ENCODE peak calls at places on chromosomes 7 and 10, in six cellular contexts. One of them, this sample, is unnamed.

GRCh38 chr10:111076682-111077661 is at the start of gene ADRA2A:
- DNase-seq in transverse colon: peak; percentile 44
- DNase-seq in cardiac muscle cell: peak; percentile 75
- DNase-seq in HCT116: no peak
- DNase-seq in mammary epithelial cell: peak; percentile 41
- DNase-seq in PC-9: no peak
- DNase-seq in this sample: peak; percentile 72

GRCh38 chr10:54124209-54124890 is 676.7 kb downstream of the PCDH15 start:
- DNase-seq in transverse colon: no peak
- DNase-seq in cardiac muscle cell: no peak
- DNase-seq in HCT116: no peak
- DNase-seq in mammary epithelial cell: peak; percentile 37
- DNase-seq in PC-9: no peak
- DNase-seq in this sample: no peak

GRCh38 chr7:76269895-76270294 is 32.6 kb upstream of the HSPB1 start:
- DNase-seq in transverse colon: no peak
- DNase-seq in cardiac muscle cell: no peak
- DNase-seq in HCT116: no peak
- DNase-seq in mammary epithelial cell: no peak
- DNase-seq in PC-9: no peak
- DNase-seq in this sample: no peak

GRCh38 chr7:65926588-65926987 is 53.7 kb downstream of the VKORC1L1 start:
- DNase-seq in transverse colon: no peak
- DNase-seq in cardiac muscle cell: no peak
- DNase-seq in HCT116: no peak
- DNase-seq in mammary epithelial cell: no peak
- DNase-seq in PC-9: no peak
- DNase-seq in this sample: no peak

GRCh38 chr7:16978358-16979244 is 96.8 kb upstream of the AGR3 start:
- DNase-seq in transverse colon: no peak
- DNase-seq in cardiac muscle cell: no peak
- DNase-seq in HCT116: no peak
- DNase-seq in mammary epithelial cell: peak; percentile 56
- DNase-seq in PC-9: peak; percentile 95
- DNase-seq in this sample: no peak

GRCh38 chr7:18140943-18141342 is 113.3 kb upstream of the PRPS1L1 start:
- DNase-seq in transverse colon: no peak
- DNase-seq in cardiac muscle cell: no peak
- DNase-seq in HCT116: no peak
- DNase-seq in mammary epithelial cell: no peak
- DNase-seq in PC-9: no peak
- DNase-seq in this sample: no peak

GRCh38 chr10:43115881-43116595 is 22.2 kb upstream of the CSGALNACT2 start:
- DNase-seq in transverse colon: no peak
- DNase-seq in cardiac muscle cell: no peak
- DNase-seq in HCT116: no peak
- DNase-seq in mammary epithelial cell: no peak
- DNase-seq in PC-9: no peak
- DNase-seq in this sample: peak; percentile 54

GRCh38 chr10:25907247-25907646 is 26.8 kb upstream of the MYO3A start:
- DNase-seq in transverse colon: no peak
- DNase-seq in cardiac muscle cell: no peak
- DNase-seq in HCT116: no peak
- DNase-seq in mammary epithelial cell: no peak
- DNase-seq in PC-9: no peak
- DNase-seq in this sample: no peak

GRCh38 chr10:47294501-47294900 is 5.5 kb upstream of the GDF10 start:
- DNase-seq in transverse colon: no peak
- DNase-seq in cardiac muscle cell: no peak
- DNase-seq in HCT116: no peak
- DNase-seq in mammary epithelial cell: no peak
- DNase-seq in PC-9: no peak
- DNase-seq in this sample: peak; percentile 2

GRCh38 chr10:3728563-3728962 is 56.4 kb downstream of the KLF6 start:
- DNase-seq in transverse colon: no peak
- DNase-seq in cardiac muscle cell: no peak
- DNase-seq in HCT116: no peak
- DNase-seq in mammary epithelial cell: no peak
- DNase-seq in PC-9: no peak
- DNase-seq in this sample: no peak

DNA sequence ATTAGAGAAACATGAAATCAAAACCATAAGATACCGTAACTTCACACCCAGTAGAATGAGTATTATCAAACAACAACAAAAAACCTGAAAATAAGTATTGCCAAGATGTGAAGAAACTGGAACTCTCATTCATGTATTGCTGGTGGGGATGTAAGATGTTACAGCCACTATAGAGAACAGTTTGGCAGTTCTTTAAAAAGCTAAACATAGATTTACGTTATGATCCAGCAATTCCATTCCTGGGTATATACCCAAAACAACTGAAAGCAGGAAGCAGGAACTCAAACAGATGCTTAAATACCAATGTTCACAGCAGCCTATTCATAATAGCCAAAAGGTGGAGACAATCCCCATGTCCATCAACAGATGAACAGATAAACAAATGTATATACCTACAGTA is 72.5 kb downstream of the NT5C2 start:
- DNase-seq in transverse colon: no peak
- DNase-seq in cardiac muscle cell: no peak
- DNase-seq in HCT116: no peak
- DNase-seq in mammary epithelial cell: no peak
- DNase-seq in PC-9: no peak
- DNase-seq in this sample: no peak
- H3K4me3 ChIP-seq in transverse colon: no peak overlapping the region
- H3K4me3 ChIP-seq in cardiac muscle cell: no peak overlapping the region
- H3K4me3 ChIP-seq in HCT116: no peak overlapping the region
- H3K4me3 ChIP-seq in mammary epithelial cell: no peak overlapping the region
- H3K4me3 ChIP-seq in PC-9: no peak overlapping the region
- H3K4me3 ChIP-seq in this sample: no peak overlapping the region

DNA sequence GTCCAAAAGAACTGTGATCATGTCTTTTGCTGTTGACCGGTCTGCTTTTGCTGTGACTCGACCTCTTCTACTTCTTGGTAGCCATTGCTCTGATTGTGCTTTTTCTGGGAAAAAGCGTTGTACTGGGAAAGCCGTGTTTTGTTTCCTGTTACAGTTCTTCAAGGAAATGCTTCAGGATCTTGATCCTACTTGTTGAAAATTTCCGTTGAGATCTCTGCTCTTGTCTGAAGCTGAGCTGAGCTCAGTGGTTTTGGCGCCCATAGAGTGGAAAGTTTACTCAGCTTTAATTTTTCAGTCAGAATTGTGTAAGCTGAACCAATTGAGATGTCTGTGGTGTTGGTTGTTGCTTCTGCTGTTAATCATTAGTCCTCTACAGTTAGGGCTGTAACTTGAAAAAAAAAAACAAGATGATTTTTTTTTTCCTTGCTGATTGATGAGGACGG is 302.2 kb downstream of the CCDC3 start:
- DNase-seq in transverse colon: peak; percentile 25
- DNase-seq in cardiac muscle cell: no peak
- DNase-seq in HCT116: no peak
- DNase-seq in mammary epithelial cell: no peak
- DNase-seq in PC-9: no peak
- DNase-seq in this sample: no peak
- H3K27ac ChIP-seq in transverse colon: peak overlapping the region; percentile 80
- H3K27ac ChIP-seq in cardiac muscle cell: no peak overlapping the region
- H3K27ac ChIP-seq in HCT116: no peak overlapping the region
- H3K27ac ChIP-seq in mammary epithelial cell: no peak overlapping the region
- H3K27ac ChIP-seq in PC-9: no peak overlapping the region
- H3K27ac ChIP-seq in this sample: peak overlapping the region; percentile 34

GRCh38 chr7:50530771-50531170 is 34.4 kb downstream of the DDC start:
- DNase-seq in transverse colon: no peak
- DNase-seq in cardiac muscle cell: no peak
- DNase-seq in HCT116: no peak
- DNase-seq in mammary epithelial cell: no peak
- DNase-seq in PC-9: no peak
- DNase-seq in this sample: no peak
- H3K4me1 ChIP-seq in transverse colon: no peaks in the 10 kb centered on the region
- H3K4me1 ChIP-seq in cardiac muscle cell: no peaks in the 10 kb centered on the region
- H3K4me1 ChIP-seq in HCT116: peaks cover 33% of the 10 kb centered on the region
- H3K4me1 ChIP-seq in mammary epithelial cell: peaks cover 37% of the 10 kb centered on the region
- H3K4me1 ChIP-seq in PC-9: peaks cover 47% of the 10 kb centered on the region
- H3K4me1 ChIP-seq in this sample: no peaks in the 10 kb centered on the region

DNA sequence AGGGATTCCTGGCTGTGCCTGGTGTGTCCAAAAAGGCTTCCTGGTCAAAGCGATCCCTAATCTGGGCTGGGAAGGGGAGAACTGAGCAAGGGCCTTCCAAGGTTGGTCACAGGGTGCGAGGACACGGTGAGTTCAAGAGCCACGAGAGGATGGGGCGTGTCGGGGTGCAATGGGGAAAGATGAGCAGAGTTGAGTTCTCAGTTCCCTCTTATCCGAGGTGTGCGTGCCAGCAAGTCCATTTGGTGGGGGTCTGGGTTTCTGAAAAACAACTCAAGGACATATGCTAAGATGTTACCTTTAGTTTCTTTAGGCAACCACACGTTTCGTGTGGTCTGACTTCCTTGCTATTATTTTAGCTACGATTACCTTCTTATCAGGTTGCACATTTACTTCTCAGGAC is 1.3 kb downstream of the ZNF775 start:
- DNase-seq in transverse colon: no peak
- DNase-seq in cardiac muscle cell: no peak
- DNase-seq in HCT116: no peak
- DNase-seq in mammary epithelial cell: no peak
- DNase-seq in PC-9: no peak
- DNase-seq in this sample: no peak
- H3K4me3 ChIP-seq in transverse colon: no peak overlapping the region
- H3K4me3 ChIP-seq in cardiac muscle cell: peak overlapping the region; percentile 84
- H3K4me3 ChIP-seq in HCT116: peak overlapping the region; percentile 88
- H3K4me3 ChIP-seq in mammary epithelial cell: no peak overlapping the region
- H3K4me3 ChIP-seq in PC-9: peak overlapping the region; percentile 89
- H3K4me3 ChIP-seq in this sample: peak overlapping the region; percentile 96